ENCODE peak calls at places on chromosomes 6 and 20, in four cellular contexts. One of them, this sample, is unnamed. For H3K9me2, the result is how much of the 10 kb centered on the place peaks cover.

GRCh38 chr6:158157064-158157764 is 10.8 kb downstream of the SERAC1 start:
- DNase-seq in PC-3: no peak
- DNase-seq in PC-9: no peak
- DNase-seq in hepatocyte: no peak
- DNase-seq in this sample: no peak

GRCh38 chr6:30007132-30007764 is 53.8 kb upstream of the POLR1H start:
- DNase-seq in hepatocyte: no peak
- DNase-seq in PC-9: no peak
- DNase-seq in PC-3: no peak
- DNase-seq in this sample: peak

GRCh38 chr6:218153-219018 is 73.9 kb upstream of the DUSP22 start:
- DNase-seq in PC-3: no peak
- DNase-seq in hepatocyte: no peak
- DNase-seq in PC-9: no peak
- DNase-seq in this sample: no peak

GRCh38 chr6:137160763-137161162 is 12.7 kb downstream of the IL22RA2 start:
- DNase-seq in PC-9: peak
- DNase-seq in hepatocyte: no peak
- DNase-seq in PC-3: peak
- DNase-seq in this sample: no peak

GRCh38 chr20:5181955-5182354 is 55.1 kb downstream of the CDS2 start:
- DNase-seq in PC-3: peak
- DNase-seq in hepatocyte: no peak
- DNase-seq in PC-9: no peak
- DNase-seq in this sample: no peak

GRCh38 chr6:14968056-14968643 is 277.7 kb upstream of the JARID2 start:
- DNase-seq in PC-3: no peak
- DNase-seq in PC-9: no peak
- DNase-seq in hepatocyte: no peak
- DNase-seq in this sample: no peak

GRCh38 chr6:136729832-136730231 is 62.4 kb downstream of the MAP3K5 start:
- DNase-seq in PC-9: no peak
- DNase-seq in hepatocyte: no peak
- DNase-seq in PC-3: no peak
- DNase-seq in this sample: no peak

GRCh38 chr20:16147916-16148315 is 425.3 kb downstream of the KIF16B start:
- DNase-seq in PC-9: no peak
- DNase-seq in hepatocyte: no peak
- DNase-seq in PC-3: no peak
- DNase-seq in this sample: no peak

GRCh38 chr6:169960891-169961611 is 209.6 kb downstream of the ERMARD start:
- DNase-seq in hepatocyte: no peak
- DNase-seq in PC-3: no peak
- DNase-seq in PC-9: no peak
- DNase-seq in this sample: no peak

GRCh38 chr6:136753624-136754023 is 38.7 kb downstream of the MAP3K5 start:
- DNase-seq in PC-3: no peak
- DNase-seq in hepatocyte: no peak
- DNase-seq in PC-9: no peak
- DNase-seq in this sample: peak

GRCh38 chr6:113050979-113051378 is 703.8 kb downstream of the RFPL4B start:
- DNase-seq in PC-3: no peak
- DNase-seq in hepatocyte: no peak
- DNase-seq in PC-9: no peak
- DNase-seq in this sample: peak

GRCh38 chr6:6376845-6377244 is 56.4 kb upstream of the F13A1 start:
- DNase-seq in PC-3: no peak
- DNase-seq in PC-9: no peak
- DNase-seq in hepatocyte: no peak
- DNase-seq in this sample: no peak

GRCh38 chr6:28167068-28167467 is 25.4 kb downstream of the ZKSCAN8 start:
- DNase-seq in PC-3: peak
- DNase-seq in hepatocyte: no peak
- DNase-seq in PC-9: no peak
- DNase-seq in this sample: no peak

GRCh38 chr6:150143521-150144293 is 863 bp downstream of the PPP1R14C start:
- DNase-seq in hepatocyte: no peak
- DNase-seq in PC-3: no peak
- DNase-seq in PC-9: no peak
- DNase-seq in this sample: peak

GRCh38 chr6:119880840-119881239 is 531.3 kb upstream of the MAN1A1 start:
- DNase-seq in PC-9: no peak
- DNase-seq in PC-3: peak
- DNase-seq in hepatocyte: no peak
- DNase-seq in this sample: no peak

GRCh38 chr6:48883116-48883515 is 579.9 kb downstream of the MMUT start:
- DNase-seq in hepatocyte: no peak
- DNase-seq in PC-9: no peak
- DNase-seq in PC-3: no peak
- DNase-seq in this sample: no peak

GRCh38 chr6:43733471-43734293 is 36.3 kb upstream of the VEGFA start:
- DNase-seq in PC-3: no peak
- DNase-seq in hepatocyte: no peak
- DNase-seq in PC-9: no peak
- DNase-seq in this sample: no peak

GRCh38 chr20:1484438-1485120 is 6.6 kb downstream of the SIRPB2 start:
- DNase-seq in PC-9: peak
- DNase-seq in hepatocyte: no peak
- DNase-seq in PC-3: peak
- DNase-seq in this sample: no peak

GRCh38 chr6:128379577-128379976 is 140.8 kb downstream of the PTPRK start:
- DNase-seq in PC-3: no peak
- DNase-seq in PC-9: no peak
- DNase-seq in hepatocyte: no peak
- DNase-seq in this sample: no peak

GRCh38 chr6:133337312-133337711 is 96.2 kb downstream of the EYA4 start:
- DNase-seq in hepatocyte: no peak
- DNase-seq in PC-3: peak
- DNase-seq in PC-9: no peak
- DNase-seq in this sample: no peak

GRCh38 chr6:35562060-35562459 is 49.4 kb upstream of the TULP1 start:
- DNase-seq in PC-9: no peak
- DNase-seq in PC-3: peak
- DNase-seq in hepatocyte: peak
- DNase-seq in this sample: no peak

GRCh38 chr6:154504865-154505449 is 5.5 kb downstream of the CNKSR3 start:
- DNase-seq in hepatocyte: no peak
- DNase-seq in PC-9: no peak
- DNase-seq in PC-3: no peak
- DNase-seq in this sample: no peak

GRCh38 chr6:129966125-129966524 is 52.3 kb upstream of the L3MBTL3 start:
- DNase-seq in PC-3: no peak
- DNase-seq in hepatocyte: no peak
- DNase-seq in PC-9: no peak
- DNase-seq in this sample: no peak
- H3K9me2 ChIP-seq in PC-3: under half
- H3K9me2 ChIP-seq in hepatocyte: under half
- H3K9me2 ChIP-seq in PC-9: under half
- H3K9me2 ChIP-seq in this sample: under half

GRCh38 chr6:121187200-121187832 is 147.0 kb downstream of the TBC1D32 start:
- DNase-seq in hepatocyte: no peak
- DNase-seq in PC-9: no peak
- DNase-seq in PC-3: no peak
- DNase-seq in this sample: peak
- H3K9me2 ChIP-seq in hepatocyte: under half
- H3K9me2 ChIP-seq in PC-9: under half
- H3K9me2 ChIP-seq in PC-3: under half
- H3K9me2 ChIP-seq in this sample: under half

GRCh38 chr6:42227173-42227850 is 9.7 kb upstream of the MRPS10 start:
- DNase-seq in PC-9: no peak
- DNase-seq in PC-3: peak
- DNase-seq in hepatocyte: no peak
- DNase-seq in this sample: no peak

GRCh38 chr6:42228305-42228704 is 10.6 kb upstream of the MRPS10 start:
- DNase-seq in PC-9: no peak
- DNase-seq in hepatocyte: no peak
- DNase-seq in PC-3: no peak
- DNase-seq in this sample: no peak

GRCh38 chr6:42225043-42225368 is 7.3 kb upstream of the MRPS10 start:
- DNase-seq in hepatocyte: no peak
- DNase-seq in PC-9: no peak
- DNase-seq in PC-3: no peak
- DNase-seq in this sample: no peak

GRCh38 chr6:42225419-42225818 is 7.8 kb upstream of the MRPS10 start:
- DNase-seq in hepatocyte: no peak
- DNase-seq in PC-3: no peak
- DNase-seq in PC-9: no peak
- DNase-seq in this sample: no peak

DNA sequence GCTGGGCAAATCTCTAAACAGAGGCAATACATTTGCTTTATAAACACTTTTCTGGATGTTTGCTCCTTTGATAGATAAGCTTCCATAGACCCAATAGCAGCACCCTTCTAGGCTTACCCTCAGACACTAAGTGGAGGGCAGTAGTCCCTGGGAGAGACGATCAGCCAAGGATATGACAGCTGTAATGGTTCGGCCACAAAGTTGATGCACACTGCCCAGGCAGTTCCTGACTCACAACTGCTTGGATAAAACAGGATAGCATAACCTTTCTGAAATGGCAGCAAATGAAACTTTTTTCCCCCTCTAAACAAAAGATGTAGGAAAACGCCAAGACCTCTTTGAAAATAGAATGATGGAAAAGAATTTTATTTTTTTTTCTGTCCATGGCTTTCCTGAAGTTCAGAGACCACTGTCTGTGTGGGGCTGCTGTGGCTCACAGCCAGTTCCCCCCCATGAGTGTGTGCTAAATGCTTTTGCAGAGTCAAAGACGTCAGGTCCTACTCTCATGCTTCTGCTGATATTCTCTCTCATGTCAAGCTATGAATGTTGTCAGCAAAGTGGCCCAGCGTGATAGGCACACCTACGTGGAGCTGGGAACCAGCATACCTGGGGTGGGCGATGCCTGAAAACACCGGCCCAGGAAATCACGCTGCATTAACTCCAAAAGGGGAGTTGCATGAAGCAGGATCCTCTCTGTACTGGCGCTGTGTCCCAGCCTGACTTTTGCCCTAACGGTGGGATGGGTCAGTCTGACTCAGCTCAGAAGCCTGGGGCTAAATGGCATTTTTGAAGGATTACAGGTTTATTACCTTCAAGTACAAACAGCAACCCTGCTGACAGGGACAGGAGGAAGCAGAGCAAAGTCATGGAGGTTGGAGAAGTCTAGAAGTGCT is 8.8 kb upstream of the MRPS10 start:
- DNase-seq in PC-3: peak
- DNase-seq in hepatocyte: peak
- DNase-seq in PC-9: peak
- DNase-seq in this sample: no peak
- H3K9me2 ChIP-seq in PC-3: under half
- H3K9me2 ChIP-seq in hepatocyte: under half
- H3K9me2 ChIP-seq in PC-9: under half
- H3K9me2 ChIP-seq in this sample: under half

DNA sequence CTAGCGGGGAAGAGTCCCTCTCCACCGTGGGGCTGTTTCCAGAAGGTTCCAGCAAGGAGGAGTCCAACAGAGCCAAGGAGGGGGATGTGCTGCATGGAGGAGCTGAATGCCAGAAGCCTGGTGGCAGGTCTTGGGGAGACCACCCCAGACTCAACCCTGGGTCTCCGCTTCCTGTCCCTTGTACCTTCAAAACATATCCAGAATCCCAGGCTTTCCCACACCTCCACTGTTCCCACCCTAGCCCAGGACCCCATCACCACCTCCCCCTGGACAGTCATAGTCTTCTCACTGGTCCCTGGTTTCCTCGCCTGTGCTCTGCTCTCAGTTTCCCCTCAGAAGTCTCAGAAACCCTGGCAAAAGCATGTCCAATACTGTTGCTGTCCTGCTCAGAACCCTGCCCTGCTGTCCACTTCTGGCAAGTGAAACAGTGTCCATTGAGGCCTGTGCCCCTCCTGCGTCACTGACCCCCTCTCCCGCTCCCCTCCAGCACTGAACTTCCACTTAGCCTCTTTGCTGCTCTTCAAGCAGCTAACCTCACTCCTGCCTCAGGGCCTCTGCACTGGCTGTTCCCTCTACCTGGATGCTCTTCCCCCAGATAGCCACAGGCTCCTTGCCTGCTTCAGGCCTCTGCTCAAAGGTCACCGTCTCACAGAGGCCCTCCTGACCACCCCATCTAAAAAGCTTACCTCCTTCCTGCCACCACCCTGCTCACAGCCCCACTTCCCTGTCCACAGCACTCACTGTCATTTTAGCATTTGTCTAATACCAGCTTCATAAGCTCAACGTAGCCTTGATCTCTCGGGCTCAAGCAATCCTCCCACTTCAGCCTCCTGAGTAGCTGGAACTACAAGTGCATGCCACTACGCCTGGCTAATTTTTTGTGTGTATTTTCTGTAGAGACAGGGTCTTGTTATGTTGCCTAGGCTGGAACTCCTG is 169.2 kb downstream of the GRM4 start:
- DNase-seq in PC-3: no peak
- DNase-seq in PC-9: no peak
- DNase-seq in hepatocyte: no peak
- DNase-seq in this sample: peak
- H3K9me2 ChIP-seq in PC-3: under half
- H3K9me2 ChIP-seq in PC-9: under half
- H3K9me2 ChIP-seq in hepatocyte: under half
- H3K9me2 ChIP-seq in this sample: under half